ENCODE peak calls at places on chromosomes 13 and 19, in four cellular contexts. Q, P, K and R are unnamed samples.
A peak's percentile ranks its signal among the peaks of the same experiment; 100 is the strongest.

GRCh38 chr13:36778083-36778671 is 40.8 kb upstream of the RFXAP start:
- DNase-seq in P (no peak), Q (peak; percentile 54), K (no peak), R (peak; percentile 13)

GRCh38 chr13:79987761-79988160 is 353.2 kb downstream of the SPRY2 start:
- DNase-seq in P (no peak), K (no peak), Q (no peak), R (no peak)

GRCh38 chr13:39855236-39855635 is 199.8 kb downstream of the COG6 start:
- DNase-seq in Q (no peak), P (no peak), K (no peak), R (peak; percentile 79)

GRCh38 chr19:54792814-54793213 is 10.6 kb upstream of the KIR2DL4 start:
- DNase-seq in Q (no peak), K (no peak), P (no peak), R (no peak)

GRCh38 chr19:17933414-17934129 is 757 bp downstream of the CCDC124 start:
- DNase-seq in Q (no peak), P (no peak), K (no peak), R (no peak)

GRCh38 chr19:18009412-18010066 is 1.6 kb downstream of the ARRDC2 start:
- DNase-seq in P (no peak), Q (no peak), K (no peak), R (no peak)

GRCh38 chr19:23071087-23071511 is 45.7 kb upstream of the ZNF730 start:
- DNase-seq in Q (no peak), P (no peak), K (no peak), R (peak; percentile 47)

GRCh38 chr13:60267498-60268202 is 103.9 kb upstream of the DIAPH3 start:
- DNase-seq in K (no peak), P (no peak), Q (peak; percentile 20), R (no peak)

GRCh38 chr19:14375582-14376291 is 5.5 kb upstream of the ADGRE5 start:
- DNase-seq in Q (no peak), P (no peak), K (no peak), R (no peak)

GRCh38 chr13:30832845-30833332 is 73.2 kb upstream of the MEDAG start:
- DNase-seq in Q (peak; percentile 59), K (no peak), P (peak; percentile 25), R (peak; percentile 57)

GRCh38 chr13:70666883-70667282 is 558.6 kb upstream of the KLHL1 start:
- DNase-seq in K (no peak), Q (no peak), P (no peak), R (no peak)

GRCh38 chr19:10764340-10764894 is 46.5 kb downstream of the DNM2 start:
- DNase-seq in K (no peak), Q (peak; percentile 33), P (no peak), R (no peak)

GRCh38 chr13:29156136-29156535 is 336.0 kb downstream of the MTUS2 start:
- DNase-seq in P (no peak), K (no peak), Q (no peak), R (no peak)

GRCh38 chr13:98606296-98606695 is 29.4 kb upstream of the STK24 start:
- DNase-seq in K (no peak), P (no peak), Q (no peak), R (no peak)

GRCh38 chr19:33279430-33280350 is 22.6 kb downstream of the CEBPA start:
- DNase-seq in Q (no peak), K (no peak), P (no peak), R (no peak)

GRCh38 chr19:53917356-53917755 is 8.3 kb downstream of the CACNG7 start:
- DNase-seq in Q (no peak), K (no peak), P (no peak), R (no peak)

GRCh38 chr13:60356970-60357369 is 40.0 kb upstream of the TDRD3 start:
- DNase-seq in Q (no peak), K (no peak), P (no peak), R (no peak)

GRCh38 chr19:57641715-57642234 is 8.8 kb downstream of the ZNF211 start:
- DNase-seq in Q (no peak), P (no peak), K (no peak), R (no peak)

GRCh38 chr19:49764341-49764740 is 1.2 kb upstream of the TSKS start:
- DNase-seq in K (no peak), P (no peak), Q (no peak), R (no peak)

GRCh38 chr19:41886761-41887710 is 4.1 kb downstream of the ARHGEF1 start:
- DNase-seq in K (no peak), P (no peak), Q (no peak), R (no peak)

GRCh38 chr19:12766051-12766521 is 9.3 kb downstream of the HOOK2 start:
- DNase-seq in P (no peak), Q (peak; percentile 87), K (peak; percentile 74), R (no peak)

GRCh38 chr13:93915269-93915809 is 564.1 kb downstream of the DCT start:
- DNase-seq in K (no peak), P (no peak), Q (no peak), R (no peak)

GRCh38 chr13:50576156-50576555 is 267.3 kb downstream of the DLEU7 start:
- DNase-seq in K (no peak), Q (no peak), P (no peak), R (no peak)

GRCh38 chr13:23450340-23451046 is 17.0 kb upstream of the SACS start:
- DNase-seq in Q (no peak), K (no peak), P (no peak), R (peak; percentile 49)

GRCh38 chr13:113813070-113813748 is 50.7 kb downstream of the GAS6 start:
- DNase-seq in K (no peak), P (no peak), Q (no peak), R (no peak)

GRCh38 chr13:101327844-101328243 is 88.5 kb downstream of the NALCN start:
- DNase-seq in P (no peak), K (no peak), Q (no peak), R (no peak)

GRCh38 chr13:66656050-66656449 is 574.1 kb downstream of the PCDH9 start:
- DNase-seq in Q (no peak), K (no peak), P (no peak), R (no peak)

GRCh38 chr19:16470911-16471811 is 609 bp downstream of the EPS15L1 start:
- DNase-seq in P (peak; percentile 23), K (no peak), Q (no peak), R (no peak)

GRCh38 chr13:98275711-98276171 is 98.7 kb upstream of the RNF113B start:
- DNase-seq in P (no peak), K (no peak), Q (peak; percentile 36), R (peak; percentile 73)

GRCh38 chr13:38394777-38395504 is 45.3 kb downstream of the UFM1 start:
- DNase-seq in P (no peak), K (no peak), Q (peak; percentile 13), R (no peak)

GRCh38 chr19:41232686-41233085 is 13.7 kb downstream of the AXL start:
- DNase-seq in P (no peak), K (no peak), Q (no peak), R (no peak)

GRCh38 chr13:110416131-110416584 is 109.1 kb downstream of the COL4A2 start:
- DNase-seq in P (no peak), K (no peak), Q (no peak), R (no peak)

GRCh38 chr13:48236528-48237353 is 3.7 kb downstream of the ITM2B start:
- DNase-seq in P (no peak), Q (no peak), K (no peak), R (peak; percentile 22)

GRCh38 chr13:114140909-114141255 is 8.5 kb upstream of the RASA3 start:
- DNase-seq in K (no peak), Q (no peak), P (no peak), R (no peak)

GRCh38 chr13:24684600-24684998 is 4.4 kb downstream of the ATP12A start:
- DNase-seq in K (no peak), P (no peak), Q (no peak), R (no peak)

GRCh38 chr19:53086949-53087348 is 16.3 kb downstream of the ZNF160 start:
- DNase-seq in Q (no peak), K (no peak), P (no peak), R (no peak)

GRCh38 chr19:29872224-29872731 is 60.5 kb downstream of the CCNE1 start:
- DNase-seq in P (no peak), K (no peak), Q (peak; percentile 47), R (no peak)